ENCODE peak calls at places on chromosomes 5 and 9, in seven cellular contexts. B is astrocyte, H is lung, J is EL, K is RPMI7951, I is GM06990, Q is islet precursor cell. F is an unnamed sample.
A peak's percentile ranks its signal among the peaks of the same experiment; 100 is the strongest.

GRCh38 chr5:122772446-122772845 is 2.4 kb upstream of the SNX2 start:
- DNase-seq in B (peak; percentile 82), H (no peak), J (peak; percentile 45), K (peak; percentile 15), I (no peak), Q (peak; percentile 86), F (peak; percentile 30)

GRCh38 chr5:67806647-67807046 is 408.9 kb upstream of the PIK3R1 start:
- DNase-seq in B (no peak), H (no peak), J (no peak), K (no peak), I (no peak), Q (no peak), F (no peak)

GRCh38 chr5:2291146-2291840 is 408.6 kb upstream of the IRX4 start:
- DNase-seq in B (no peak), H (no peak), J (no peak), K (no peak), I (no peak), Q (no peak), F (no peak)

GRCh38 chr9:132201139-132201538 is 39.3 kb downstream of the NTNG2 start:
- DNase-seq in B (no peak), H (peak; percentile 80), J (no peak), K (no peak), I (no peak), Q (no peak), F (no peak)

GRCh38 chr9:123111977-123112869 is 78.8 kb downstream of the GPR21 start:
- DNase-seq in B (no peak), H (no peak), J (no peak), K (peak; percentile 26), I (no peak), Q (peak; percentile 68), F (no peak)

GRCh38 chr9:37675661-37676060 is 24.9 kb downstream of the FRMPD1 start:
- DNase-seq in B (no peak), H (no peak), J (no peak), K (no peak), I (no peak), Q (no peak), F (no peak)

GRCh38 chr9:110936719-110937452 is 101.4 kb downstream of the LPAR1 start:
- DNase-seq in B (peak; percentile 69), H (no peak), J (peak; percentile 87), K (peak; percentile 86), I (no peak), Q (no peak), F (peak; percentile 75)

GRCh38 chr9:78300209-78300608 is 3.3 kb downstream of the PSAT1 start:
- DNase-seq in B (no peak), H (no peak), J (no peak), K (no peak), I (no peak), Q (peak; percentile 25), F (no peak)

GRCh38 chr5:141729387-141730006 is 47.5 kb upstream of the ARAP3 start:
- DNase-seq in B (no peak), H (no peak), J (no peak), K (no peak), I (no peak), Q (peak; percentile 88), F (no peak)

GRCh38 chr9:108761530-108762347 is 94.0 kb downstream of the ACTL7B start:
- DNase-seq in B (peak; percentile 13), H (peak; percentile 60), J (peak; percentile 71), K (peak; percentile 64), I (no peak), Q (peak; percentile 61), F (peak; percentile 59)

GRCh38 chr9:126939821-126940221 is 25.2 kb downstream of the RALGPS1 start:
- DNase-seq in B (no peak), H (peak; percentile 74), J (no peak), K (no peak), I (no peak), Q (no peak), F (no peak)